ENCODE peak calls at places on chromosomes 3 and 15, in ten cellular contexts. One of them, this sample, is unnamed. For H3K4me1, the result is how much of the 10 kb centered on the place peaks cover.

GRCh38 chr3:12046406-12046805 is 42.2 kb downstream of the SYN2 start:
- DNase-seq in DND-41: no peak
- DNase-seq in spleen: no peak
- DNase-seq in CD4-positive, CD25-positive, alpha-beta regulatory T cell: no peak
- DNase-seq in psoas muscle: no peak
- DNase-seq in IMR-90: no peak
- DNase-seq in neural progenitor cell: peak
- DNase-seq in fibroblast of lung: peak
- DNase-seq in transverse colon: no peak
- DNase-seq in mammary epithelial cell: no peak
- DNase-seq in this sample: peak

GRCh38 chr15:25939122-25939521 is 76.0 kb upstream of the ATP10A start:
- DNase-seq in DND-41: no peak
- DNase-seq in spleen: peak
- DNase-seq in CD4-positive, CD25-positive, alpha-beta regulatory T cell: no peak
- DNase-seq in psoas muscle: no peak
- DNase-seq in IMR-90: no peak
- DNase-seq in neural progenitor cell: no peak
- DNase-seq in fibroblast of lung: peak
- DNase-seq in transverse colon: no peak
- DNase-seq in mammary epithelial cell: no peak
- DNase-seq in this sample: no peak

GRCh38 chr3:189099505-189100290 is 72.1 kb upstream of the TPRG1 start:
- DNase-seq in DND-41: no peak
- DNase-seq in spleen: no peak
- DNase-seq in CD4-positive, CD25-positive, alpha-beta regulatory T cell: no peak
- DNase-seq in psoas muscle: peak
- DNase-seq in IMR-90: no peak
- DNase-seq in neural progenitor cell: no peak
- DNase-seq in fibroblast of lung: peak
- DNase-seq in transverse colon: no peak
- DNase-seq in mammary epithelial cell: no peak
- DNase-seq in this sample: no peak

GRCh38 chr15:45134682-45135604 is 5.1 kb downstream of the DUOX1 start:
- DNase-seq in DND-41: no peak
- DNase-seq in spleen: no peak
- DNase-seq in CD4-positive, CD25-positive, alpha-beta regulatory T cell: no peak
- DNase-seq in psoas muscle: no peak
- DNase-seq in IMR-90: no peak
- DNase-seq in neural progenitor cell: peak
- DNase-seq in fibroblast of lung: no peak
- DNase-seq in transverse colon: peak
- DNase-seq in mammary epithelial cell: no peak
- DNase-seq in this sample: no peak

GRCh38 chr3:61928776-61929175 is 367.4 kb downstream of the PTPRG start:
- DNase-seq in DND-41: no peak
- DNase-seq in spleen: no peak
- DNase-seq in CD4-positive, CD25-positive, alpha-beta regulatory T cell: no peak
- DNase-seq in psoas muscle: no peak
- DNase-seq in IMR-90: no peak
- DNase-seq in neural progenitor cell: no peak
- DNase-seq in fibroblast of lung: no peak
- DNase-seq in transverse colon: no peak
- DNase-seq in mammary epithelial cell: no peak
- DNase-seq in this sample: no peak

GRCh38 chr3:185362850-185363661 is at the start of gene MAP3K13:
- DNase-seq in DND-41: no peak
- DNase-seq in spleen: peak
- DNase-seq in CD4-positive, CD25-positive, alpha-beta regulatory T cell: peak
- DNase-seq in psoas muscle: peak
- DNase-seq in IMR-90: peak
- DNase-seq in neural progenitor cell: peak
- DNase-seq in fibroblast of lung: peak
- DNase-seq in transverse colon: peak
- DNase-seq in mammary epithelial cell: peak
- DNase-seq in this sample: peak

GRCh38 chr3:102235679-102236078 is 199.1 kb upstream of the ZPLD1 start:
- DNase-seq in DND-41: no peak
- DNase-seq in spleen: no peak
- DNase-seq in CD4-positive, CD25-positive, alpha-beta regulatory T cell: peak
- DNase-seq in psoas muscle: no peak
- DNase-seq in IMR-90: peak
- DNase-seq in neural progenitor cell: peak
- DNase-seq in fibroblast of lung: peak
- DNase-seq in transverse colon: no peak
- DNase-seq in mammary epithelial cell: no peak
- DNase-seq in this sample: peak

GRCh38 chr15:50939911-50940310 is 31.4 kb downstream of the AP4E1 start:
- DNase-seq in DND-41: no peak
- DNase-seq in spleen: no peak
- DNase-seq in CD4-positive, CD25-positive, alpha-beta regulatory T cell: no peak
- DNase-seq in psoas muscle: no peak
- DNase-seq in IMR-90: peak
- DNase-seq in neural progenitor cell: no peak
- DNase-seq in fibroblast of lung: peak
- DNase-seq in transverse colon: no peak
- DNase-seq in mammary epithelial cell: peak
- DNase-seq in this sample: no peak

GRCh38 chr3:34793066-34793465 is 846.3 kb upstream of the ARPP21 start:
- DNase-seq in DND-41: no peak
- DNase-seq in spleen: no peak
- DNase-seq in CD4-positive, CD25-positive, alpha-beta regulatory T cell: no peak
- DNase-seq in psoas muscle: no peak
- DNase-seq in IMR-90: no peak
- DNase-seq in neural progenitor cell: no peak
- DNase-seq in fibroblast of lung: no peak
- DNase-seq in transverse colon: no peak
- DNase-seq in mammary epithelial cell: no peak
- DNase-seq in this sample: no peak

GRCh38 chr3:97825101-97825500 is 3.3 kb downstream of the CRYBG3 start:
- DNase-seq in DND-41: no peak
- DNase-seq in spleen: no peak
- DNase-seq in CD4-positive, CD25-positive, alpha-beta regulatory T cell: no peak
- DNase-seq in psoas muscle: no peak
- DNase-seq in IMR-90: peak
- DNase-seq in neural progenitor cell: no peak
- DNase-seq in fibroblast of lung: peak
- DNase-seq in transverse colon: no peak
- DNase-seq in mammary epithelial cell: no peak
- DNase-seq in this sample: no peak

GRCh38 chr15:51425517-51426033 is 84.1 kb downstream of the GLDN start:
- DNase-seq in DND-41: no peak
- DNase-seq in spleen: no peak
- DNase-seq in CD4-positive, CD25-positive, alpha-beta regulatory T cell: no peak
- DNase-seq in psoas muscle: no peak
- DNase-seq in IMR-90: no peak
- DNase-seq in neural progenitor cell: no peak
- DNase-seq in fibroblast of lung: no peak
- DNase-seq in transverse colon: no peak
- DNase-seq in mammary epithelial cell: peak
- DNase-seq in this sample: peak

GRCh38 chr15:35090104-35090807 is 5.2 kb upstream of the NANOGP8 start:
- DNase-seq in DND-41: no peak
- DNase-seq in spleen: no peak
- DNase-seq in CD4-positive, CD25-positive, alpha-beta regulatory T cell: no peak
- DNase-seq in psoas muscle: no peak
- DNase-seq in IMR-90: no peak
- DNase-seq in neural progenitor cell: no peak
- DNase-seq in fibroblast of lung: no peak
- DNase-seq in transverse colon: no peak
- DNase-seq in mammary epithelial cell: no peak
- DNase-seq in this sample: no peak

DNA sequence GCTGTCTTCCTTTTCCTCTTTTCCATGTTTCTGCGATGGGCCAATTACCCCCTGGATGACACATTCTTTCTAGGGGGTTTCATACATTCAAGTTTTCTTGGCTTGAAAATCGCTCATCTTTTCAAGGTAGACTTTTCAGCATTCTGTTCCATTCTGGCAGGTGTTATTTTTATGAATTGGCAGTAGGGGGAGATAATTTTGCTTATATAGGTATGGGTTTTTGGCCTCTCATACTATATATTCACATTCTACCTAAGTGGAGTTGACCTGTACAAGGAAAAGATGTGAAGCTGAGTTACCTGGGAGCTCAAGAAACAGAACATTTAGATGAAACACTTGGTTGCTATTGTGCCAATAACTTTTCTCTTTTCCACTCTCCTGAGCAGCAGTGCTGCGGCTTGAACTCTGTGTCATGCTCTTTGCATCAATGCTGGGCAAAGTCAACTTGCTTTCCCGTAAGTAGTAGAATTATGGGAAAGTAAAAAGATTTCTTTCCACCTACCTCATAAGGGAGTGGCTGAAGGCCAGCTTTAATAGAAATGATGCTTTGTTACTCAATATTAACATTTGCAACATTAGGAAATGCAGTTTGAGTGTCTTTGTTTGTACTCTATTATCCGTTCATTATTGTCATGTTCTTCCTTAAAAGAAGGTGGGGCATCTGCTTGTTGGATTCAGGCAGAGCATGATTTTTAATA is 27.9 kb upstream of the MFSD1 start:
- DNase-seq in DND-41: no peak
- DNase-seq in spleen: no peak
- DNase-seq in CD4-positive, CD25-positive, alpha-beta regulatory T cell: no peak
- DNase-seq in psoas muscle: no peak
- DNase-seq in IMR-90: peak
- DNase-seq in neural progenitor cell: no peak
- DNase-seq in fibroblast of lung: peak
- DNase-seq in transverse colon: no peak
- DNase-seq in mammary epithelial cell: peak
- DNase-seq in this sample: no peak
- H3K4me1 ChIP-seq in DND-41: under half
- H3K4me1 ChIP-seq in spleen: under half
- H3K4me1 ChIP-seq in CD4-positive, CD25-positive, alpha-beta regulatory T cell: under half
- H3K4me1 ChIP-seq in psoas muscle: under half
- H3K4me1 ChIP-seq in IMR-90: under half
- H3K4me1 ChIP-seq in neural progenitor cell: under half
- H3K4me1 ChIP-seq in fibroblast of lung: under half
- H3K4me1 ChIP-seq in transverse colon: half or more
- H3K4me1 ChIP-seq in mammary epithelial cell: under half
- H3K4me1 ChIP-seq in this sample: under half

GRCh38 chr15:68200016-68200861 is 4.9 kb downstream of the CALML4 start:
- DNase-seq in DND-41: no peak
- DNase-seq in spleen: no peak
- DNase-seq in CD4-positive, CD25-positive, alpha-beta regulatory T cell: no peak
- DNase-seq in psoas muscle: no peak
- DNase-seq in IMR-90: no peak
- DNase-seq in neural progenitor cell: no peak
- DNase-seq in fibroblast of lung: no peak
- DNase-seq in transverse colon: no peak
- DNase-seq in mammary epithelial cell: no peak
- DNase-seq in this sample: no peak
- H3K4me1 ChIP-seq in DND-41: under half
- H3K4me1 ChIP-seq in spleen: under half
- H3K4me1 ChIP-seq in CD4-positive, CD25-positive, alpha-beta regulatory T cell: under half
- H3K4me1 ChIP-seq in psoas muscle: under half
- H3K4me1 ChIP-seq in IMR-90: under half
- H3K4me1 ChIP-seq in neural progenitor cell: under half
- H3K4me1 ChIP-seq in fibroblast of lung: under half
- H3K4me1 ChIP-seq in transverse colon: half or more
- H3K4me1 ChIP-seq in mammary epithelial cell: under half
- H3K4me1 ChIP-seq in this sample: under half

GRCh38 chr15:67189326-67190051 is 65.0 kb downstream of the AAGAB start:
- DNase-seq in DND-41: no peak
- DNase-seq in spleen: peak
- DNase-seq in CD4-positive, CD25-positive, alpha-beta regulatory T cell: no peak
- DNase-seq in psoas muscle: peak
- DNase-seq in IMR-90: peak
- DNase-seq in neural progenitor cell: no peak
- DNase-seq in fibroblast of lung: no peak
- DNase-seq in transverse colon: no peak
- DNase-seq in mammary epithelial cell: no peak
- DNase-seq in this sample: no peak
- H3K4me1 ChIP-seq in DND-41: under half
- H3K4me1 ChIP-seq in spleen: under half
- H3K4me1 ChIP-seq in CD4-positive, CD25-positive, alpha-beta regulatory T cell: under half
- H3K4me1 ChIP-seq in psoas muscle: half or more
- H3K4me1 ChIP-seq in IMR-90: half or more
- H3K4me1 ChIP-seq in neural progenitor cell: under half
- H3K4me1 ChIP-seq in fibroblast of lung: under half
- H3K4me1 ChIP-seq in transverse colon: under half
- H3K4me1 ChIP-seq in mammary epithelial cell: under half
- H3K4me1 ChIP-seq in this sample: under half

GRCh38 chr3:38133209-38133556 is 3.7 kb downstream of the ACAA1 start:
- DNase-seq in DND-41: no peak
- DNase-seq in spleen: no peak
- DNase-seq in CD4-positive, CD25-positive, alpha-beta regulatory T cell: no peak
- DNase-seq in psoas muscle: no peak
- DNase-seq in IMR-90: no peak
- DNase-seq in neural progenitor cell: no peak
- DNase-seq in fibroblast of lung: no peak
- DNase-seq in transverse colon: peak
- DNase-seq in mammary epithelial cell: no peak
- DNase-seq in this sample: no peak
- H3K4me1 ChIP-seq in DND-41: under half
- H3K4me1 ChIP-seq in spleen: under half
- H3K4me1 ChIP-seq in CD4-positive, CD25-positive, alpha-beta regulatory T cell: under half
- H3K4me1 ChIP-seq in psoas muscle: under half
- H3K4me1 ChIP-seq in IMR-90: under half
- H3K4me1 ChIP-seq in neural progenitor cell: under half
- H3K4me1 ChIP-seq in fibroblast of lung: under half
- H3K4me1 ChIP-seq in transverse colon: half or more
- H3K4me1 ChIP-seq in mammary epithelial cell: under half
- H3K4me1 ChIP-seq in this sample: under half

GRCh38 chr15:67834249-67834592 is 5.6 kb downstream of the RNU6-1 start:
- DNase-seq in DND-41: no peak
- DNase-seq in spleen: no peak
- DNase-seq in CD4-positive, CD25-positive, alpha-beta regulatory T cell: no peak
- DNase-seq in psoas muscle: no peak
- DNase-seq in IMR-90: no peak
- DNase-seq in neural progenitor cell: no peak
- DNase-seq in fibroblast of lung: no peak
- DNase-seq in transverse colon: no peak
- DNase-seq in mammary epithelial cell: no peak
- DNase-seq in this sample: no peak
- H3K4me1 ChIP-seq in DND-41: under half
- H3K4me1 ChIP-seq in spleen: under half
- H3K4me1 ChIP-seq in CD4-positive, CD25-positive, alpha-beta regulatory T cell: half or more
- H3K4me1 ChIP-seq in psoas muscle: under half
- H3K4me1 ChIP-seq in IMR-90: under half
- H3K4me1 ChIP-seq in neural progenitor cell: half or more
- H3K4me1 ChIP-seq in fibroblast of lung: under half
- H3K4me1 ChIP-seq in transverse colon: half or more
- H3K4me1 ChIP-seq in mammary epithelial cell: under half
- H3K4me1 ChIP-seq in this sample: under half

This sample was measured in A673.